ENCODE peak calls at places on chromosomes 16 and 17, in ten cellular contexts. E, M, A, D, V, L, P, W, Q and C are unnamed samples.
A peak's percentile ranks its signal among the peaks of the same experiment; 100 is the strongest.

GRCh38 chr16:64626771-64627170 is 495.1 kb downstream of the CDH11 start:
- DNase-seq in E (no peak), M (no peak), A (peak; percentile 83), D (no peak), V (no peak), L (no peak), P (peak; percentile 90), W (no peak), Q (no peak), C (no peak)

GRCh38 chr16:10812352-10813122 is 6.1 kb downstream of the TVP23A start:
- DNase-seq in E (no peak), M (no peak), A (no peak), D (no peak), V (no peak), L (no peak), P (no peak), W (no peak), Q (no peak), C (no peak)

GRCh38 chr16:23771642-23772041 is 16.8 kb downstream of the CHP2 start:
- DNase-seq in E (no peak), M (no peak), A (no peak), D (no peak), V (no peak), L (no peak), P (no peak), W (no peak), Q (no peak), C (no peak)

GRCh38 chr16:710500-711075 is 4.3 kb upstream of the METRN start:
- DNase-seq in E (no peak), M (no peak), A (no peak), D (no peak), V (no peak), L (no peak), P (peak; percentile 37), W (no peak), Q (no peak), C (no peak)

GRCh38 chr16:16992986-16993783 is 477.6 kb downstream of the XYLT1 start:
- DNase-seq in E (no peak), M (no peak), A (no peak), D (no peak), V (no peak), L (no peak), P (no peak), W (no peak), Q (no peak), C (no peak)

GRCh38 chr17:31529841-31530251 is 138.4 kb downstream of the RAB11FIP4 start:
- DNase-seq in E (no peak), M (no peak), A (no peak), D (no peak), V (no peak), L (peak; percentile 57), P (no peak), W (no peak), Q (no peak), C (no peak)

GRCh38 chr17:75491680-75492079 is 23.7 kb downstream of the CASKIN2 start:
- DNase-seq in E (no peak), M (no peak), A (no peak), D (no peak), V (no peak), L (no peak), P (no peak), W (no peak), Q (no peak), C (no peak)

GRCh38 chr16:23924138-23924537 is 88.4 kb downstream of the PRKCB start:
- DNase-seq in E (no peak), M (no peak), A (no peak), D (no peak), V (no peak), L (no peak), P (no peak), W (no peak), Q (no peak), C (no peak)

GRCh38 chr17:48477235-48477634 is 47.2 kb upstream of the SKAP1 start:
- DNase-seq in E (no peak), M (no peak), A (no peak), D (no peak), V (no peak), L (no peak), P (no peak), W (no peak), Q (no peak), C (no peak)

GRCh38 chr17:80857721-80858171 is 133.9 kb upstream of the CHMP6 start:
- DNase-seq in E (no peak), M (no peak), A (no peak), D (no peak), V (no peak), L (peak; percentile 61), P (no peak), W (no peak), Q (no peak), C (no peak)

GRCh38 chr16:71723537-71724319 is 773 bp downstream of the PHLPP2 start:
- DNase-seq in E (peak; percentile 86), M (peak; percentile 76), A (no peak), D (peak; percentile 30), V (peak; percentile 81), L (peak; percentile 94), P (peak; percentile 81), W (peak; percentile 31), Q (peak; percentile 97), C (no peak)

GRCh38 chr16:86576591-86577313 is 1.6 kb upstream of the FOXL1 start:
- DNase-seq in E (peak; percentile 19), M (no peak), A (no peak), D (no peak), V (no peak), L (no peak), P (no peak), W (peak; percentile 70), Q (no peak), C (no peak)

GRCh38 chr16:79169239-79169638 is 431.3 kb downstream of the MAF start:
- DNase-seq in E (no peak), M (no peak), A (no peak), D (no peak), V (no peak), L (no peak), P (no peak), W (peak; percentile 33), Q (no peak), C (no peak)

GRCh38 chr16:68272501-68273209 is 8.3 kb downstream of the SLC7A6 start:
- DNase-seq in E (no peak), M (no peak), A (no peak), D (no peak), V (peak; percentile 35), L (no peak), P (no peak), W (no peak), Q (no peak), C (no peak)

GRCh38 chr16:11742536-11743307 is at the start of gene TXNDC11:
- DNase-seq in E (peak; percentile 99), M (peak; percentile 99), A (peak; percentile 93), D (peak; percentile 97), V (peak; percentile 99), L (peak; percentile 100), P (peak; percentile 99), W (peak; percentile 95), Q (peak; percentile 100), C (peak; percentile 97)